ENCODE peak calls at places on chromosomes 6 and 20, in ten cellular contexts. G is body of pancreas; S is AG20443; R is Calu3; Y is stimulated activated CD4-positive, alpha-beta T cell treated with anti-CD3 and anti-CD28 coated beads, Interleukin-12 subunit alpha, Interleukin-12 subunit beta, amount 100 ng/mL, for 4 hours; T is kidney tubule cell; X is left cardiac atrium; J is A549; O is GM23248; C is anterior cingulate cortex. I is an unnamed sample.

GRCh38 chr6:89483111-89483720 is 50.3 kb downstream of the ANKRD6 start:
- DNase-seq in G (peak), S (peak), R (no peak), Y (no peak), T (no peak), X (peak), J (no peak), O (peak), C (no peak), I (no peak)

GRCh38 chr6:44010411-44011349 is 116.6 kb downstream of the MRPL14 start:
- DNase-seq in G (peak), S (peak), R (peak), Y (no peak), T (peak), X (peak), J (no peak), O (peak), C (no peak), I (peak)

GRCh38 chr6:132070356-132070755 is 119.2 kb upstream of the CCN2 start:
- DNase-seq in G (no peak), S (no peak), R (no peak), Y (no peak), T (no peak), X (no peak), J (no peak), O (no peak), C (no peak), I (peak)

GRCh38 chr6:12393100-12393499 is 102.9 kb downstream of the EDN1 start:
- DNase-seq in G (no peak), S (no peak), R (no peak), Y (no peak), T (no peak), X (no peak), J (no peak), O (no peak), C (no peak), I (no peak)

GRCh38 chr20:8020314-8021079 is 936 bp upstream of the TMX4 start:
- DNase-seq in G (no peak), S (no peak), R (no peak), Y (no peak), T (peak), X (no peak), J (no peak), O (no peak), C (no peak), I (no peak)

GRCh38 chr6:129889580-129889979 is 28.5 kb upstream of the TMEM244 start:
- DNase-seq in G (no peak), S (peak), R (peak), Y (no peak), T (peak), X (no peak), J (no peak), O (peak), C (no peak), I (peak)

GRCh38 chr6:167793421-167793820 is 33.3 kb upstream of the AFDN start:
- DNase-seq in G (no peak), S (no peak), R (no peak), Y (no peak), T (no peak), X (no peak), J (no peak), O (no peak), C (no peak), I (no peak)

GRCh38 chr20:35325385-35325784 is 33.2 kb upstream of the FAM83C start:
- DNase-seq in G (no peak), S (no peak), R (no peak), Y (no peak), T (no peak), X (no peak), J (no peak), O (no peak), C (no peak), I (no peak)

GRCh38 chr6:158206740-158207451 is 38.7 kb downstream of the GTF2H5 start:
- DNase-seq in G (no peak), S (no peak), R (no peak), Y (no peak), T (no peak), X (no peak), J (no peak), O (no peak), C (no peak), I (no peak)

GRCh38 chr6:148462203-148462602 is 119.6 kb downstream of the SASH1 start:
- DNase-seq in G (no peak), S (no peak), R (no peak), Y (no peak), T (no peak), X (no peak), J (no peak), O (peak), C (no peak), I (no peak)

GRCh38 chr6:163956571-163957407 is 542.3 kb downstream of the QKI start:
- DNase-seq in G (peak), S (peak), R (peak), Y (peak), T (peak), X (peak), J (peak), O (peak), C (no peak), I (peak)

GRCh38 chr20:24609757-24610156 is 140.3 kb downstream of the SYNDIG1 start:
- DNase-seq in G (no peak), S (no peak), R (no peak), Y (no peak), T (no peak), X (no peak), J (no peak), O (peak), C (no peak), I (no peak)

GRCh38 chr6:1461207-1461606 is 71.8 kb downstream of the FOXF2 start:
- DNase-seq in G (no peak), S (peak), R (no peak), Y (no peak), T (peak), X (no peak), J (no peak), O (peak), C (no peak), I (peak)

GRCh38 chr6:110525001-110525400 is 48.6 kb upstream of the SLC22A16 start:
- DNase-seq in G (no peak), S (no peak), R (no peak), Y (no peak), T (no peak), X (no peak), J (no peak), O (no peak), C (no peak), I (no peak)

GRCh38 chr6:47698342-47698787 is at the start of gene ADGRF4:
- DNase-seq in G (no peak), S (peak), R (peak), Y (no peak), T (peak), X (no peak), J (peak), O (peak), C (no peak), I (no peak)

GRCh38 chr6:161272600-161273355 is 1.1 kb downstream of the AGPAT4 start:
- DNase-seq in G (peak), S (no peak), R (peak), Y (no peak), T (peak), X (no peak), J (no peak), O (peak), C (no peak), I (no peak)

GRCh38 chr20:57398231-57398821 is 7.1 kb downstream of the RBM38 start:
- DNase-seq in G (peak), S (no peak), R (no peak), Y (peak), T (no peak), X (peak), J (no peak), O (no peak), C (no peak), I (no peak)

I was measured in myocyte.